ENCODE peak calls at places on chromosomes 2 and 18, in five cellular contexts. One of them, this sample, is unnamed.

GRCh38 chr2:96111257-96111640 is 5.1 kb downstream of the ADRA2B start:
- DNase-seq in mesendoderm: no peak
- DNase-seq in pancreas: no peak
- DNase-seq in lower lobe of right lung: no peak
- DNase-seq in neuronal stem cell: no peak
- DNase-seq in this sample: no peak

GRCh38 chr2:166410828-166411472 is 35.2 kb upstream of the SCN9A start:
- DNase-seq in mesendoderm: peak; percentile 22
- DNase-seq in pancreas: no peak
- DNase-seq in lower lobe of right lung: no peak
- DNase-seq in neuronal stem cell: no peak
- DNase-seq in this sample: no peak

GRCh38 chr2:230865324-230865765 is 603 bp downstream of the ITM2C start:
- DNase-seq in mesendoderm: peak; percentile 89
- DNase-seq in pancreas: no peak
- DNase-seq in lower lobe of right lung: no peak
- DNase-seq in neuronal stem cell: no peak
- DNase-seq in this sample: no peak

GRCh38 chr2:105455488-105455991 is 56.7 kb upstream of the FHL2 start:
- DNase-seq in mesendoderm: peak; percentile 45
- DNase-seq in pancreas: no peak
- DNase-seq in lower lobe of right lung: no peak
- DNase-seq in neuronal stem cell: no peak
- DNase-seq in this sample: no peak

GRCh38 chr18:58402247-58402646 is 226.6 kb downstream of the ALPK2 start:
- DNase-seq in mesendoderm: peak; percentile 37
- DNase-seq in pancreas: no peak
- DNase-seq in lower lobe of right lung: no peak
- DNase-seq in neuronal stem cell: no peak
- DNase-seq in this sample: no peak

GRCh38 chr2:74525717-74526648 is at the start of gene DQX1:
- DNase-seq in mesendoderm: peak; percentile 84
- DNase-seq in pancreas: no peak
- DNase-seq in lower lobe of right lung: no peak
- DNase-seq in neuronal stem cell: no peak
- DNase-seq in this sample: no peak

GRCh38 chr2:188734688-188735087 is 239.5 kb upstream of the COL3A1 start:
- DNase-seq in mesendoderm: peak; percentile 61
- DNase-seq in pancreas: no peak
- DNase-seq in lower lobe of right lung: no peak
- DNase-seq in neuronal stem cell: no peak
- DNase-seq in this sample: no peak

GRCh38 chr18:36532394-36532793 is 234.9 kb downstream of the FHOD3 start:
- DNase-seq in mesendoderm: no peak
- DNase-seq in pancreas: no peak
- DNase-seq in lower lobe of right lung: no peak
- DNase-seq in neuronal stem cell: no peak
- DNase-seq in this sample: no peak

GRCh38 chr2:207107551-207107950 is 58.2 kb downstream of the KLF7 start:
- DNase-seq in mesendoderm: no peak
- DNase-seq in pancreas: no peak
- DNase-seq in lower lobe of right lung: peak; percentile 55
- DNase-seq in neuronal stem cell: no peak
- DNase-seq in this sample: no peak

GRCh38 chr2:204364860-204365530 is 180.3 kb upstream of the PARD3B start:
- DNase-seq in mesendoderm: peak; percentile 55
- DNase-seq in pancreas: no peak
- DNase-seq in lower lobe of right lung: no peak
- DNase-seq in neuronal stem cell: no peak
- DNase-seq in this sample: no peak

GRCh38 chr2:101223814-101224231 is 28.9 kb upstream of the CNOT11 start:
- DNase-seq in mesendoderm: no peak
- DNase-seq in pancreas: no peak
- DNase-seq in lower lobe of right lung: no peak
- DNase-seq in neuronal stem cell: no peak
- DNase-seq in this sample: no peak

GRCh38 chr2:128293426-128293755 is 25.3 kb downstream of the HS6ST1 start:
- DNase-seq in mesendoderm: no peak
- DNase-seq in pancreas: peak; percentile 55
- DNase-seq in lower lobe of right lung: no peak
- DNase-seq in neuronal stem cell: no peak
- DNase-seq in this sample: no peak

GRCh38 chr2:70767699-70768584 is at the start of gene ADD2:
- DNase-seq in mesendoderm: peak; percentile 91
- DNase-seq in pancreas: peak; percentile 74
- DNase-seq in lower lobe of right lung: peak; percentile 43
- DNase-seq in neuronal stem cell: peak; percentile 70
- DNase-seq in this sample: peak; percentile 20

GRCh38 chr2:155250800-155251199 is 552.3 kb downstream of the KCNJ3 start:
- DNase-seq in mesendoderm: peak; percentile 70
- DNase-seq in pancreas: no peak
- DNase-seq in lower lobe of right lung: no peak
- DNase-seq in neuronal stem cell: peak; percentile 12
- DNase-seq in this sample: no peak

GRCh38 chr2:65300772-65301711 is 73.4 kb downstream of the ACTR2 start:
- DNase-seq in mesendoderm: peak; percentile 50
- DNase-seq in pancreas: no peak
- DNase-seq in lower lobe of right lung: peak; percentile 65
- DNase-seq in neuronal stem cell: no peak
- DNase-seq in this sample: peak; percentile 74

GRCh38 chr2:173446722-173447121 is 92.0 kb downstream of the CDCA7 start:
- DNase-seq in mesendoderm: no peak
- DNase-seq in pancreas: no peak
- DNase-seq in lower lobe of right lung: no peak
- DNase-seq in neuronal stem cell: no peak
- DNase-seq in this sample: no peak

GRCh38 chr2:138550172-138550571 is 48.6 kb downstream of the SPOPL start:
- DNase-seq in mesendoderm: no peak
- DNase-seq in pancreas: no peak
- DNase-seq in lower lobe of right lung: no peak
- DNase-seq in neuronal stem cell: no peak
- DNase-seq in this sample: no peak

GRCh38 chr18:55893948-55894347 is 306.0 kb upstream of the TCF4 start:
- DNase-seq in mesendoderm: no peak
- DNase-seq in pancreas: no peak
- DNase-seq in lower lobe of right lung: no peak
- DNase-seq in neuronal stem cell: no peak
- DNase-seq in this sample: no peak

GRCh38 chr2:234348081-234348480 is 148.8 kb downstream of the ARL4C start:
- DNase-seq in mesendoderm: no peak
- DNase-seq in pancreas: no peak
- DNase-seq in lower lobe of right lung: no peak
- DNase-seq in neuronal stem cell: no peak
- DNase-seq in this sample: no peak

GRCh38 chr18:6198585-6198984 is 216.1 kb downstream of the L3MBTL4 start:
- DNase-seq in mesendoderm: no peak
- DNase-seq in pancreas: no peak
- DNase-seq in lower lobe of right lung: no peak
- DNase-seq in neuronal stem cell: no peak
- DNase-seq in this sample: no peak

GRCh38 chr2:158973511-158973956 is 5.1 kb downstream of the TANC1 start:
- DNase-seq in mesendoderm: no peak
- DNase-seq in pancreas: no peak
- DNase-seq in lower lobe of right lung: no peak
- DNase-seq in neuronal stem cell: no peak
- DNase-seq in this sample: no peak

GRCh38 chr18:21109936-21110666 is 1.5 kb downstream of the ROCK1 start:
- DNase-seq in mesendoderm: no peak
- DNase-seq in pancreas: no peak
- DNase-seq in lower lobe of right lung: no peak
- DNase-seq in neuronal stem cell: no peak
- DNase-seq in this sample: no peak

GRCh38 chr18:8507881-8508280 is 101.4 kb upstream of the RAB12 start:
- DNase-seq in mesendoderm: no peak
- DNase-seq in pancreas: no peak
- DNase-seq in lower lobe of right lung: no peak
- DNase-seq in neuronal stem cell: no peak
- DNase-seq in this sample: no peak

GRCh38 chr2:168090366-168091019 is 156.9 kb downstream of the STK39 start:
- DNase-seq in mesendoderm: no peak
- DNase-seq in pancreas: no peak
- DNase-seq in lower lobe of right lung: no peak
- DNase-seq in neuronal stem cell: no peak
- DNase-seq in this sample: no peak

GRCh38 chr18:63832470-63832869 is 55.0 kb upstream of the SERPINB2 start:
- DNase-seq in mesendoderm: no peak
- DNase-seq in pancreas: no peak
- DNase-seq in lower lobe of right lung: no peak
- DNase-seq in neuronal stem cell: no peak
- DNase-seq in this sample: no peak

GRCh38 chr2:32735370-32735769 is 107.5 kb downstream of the TTC27 start:
- DNase-seq in mesendoderm: no peak
- DNase-seq in pancreas: no peak
- DNase-seq in lower lobe of right lung: no peak
- DNase-seq in neuronal stem cell: no peak
- DNase-seq in this sample: no peak

GRCh38 chr2:207477896-207478295 is 51.9 kb upstream of the CREB1 start:
- DNase-seq in mesendoderm: peak; percentile 76
- DNase-seq in pancreas: no peak
- DNase-seq in lower lobe of right lung: no peak
- DNase-seq in neuronal stem cell: no peak
- DNase-seq in this sample: no peak

GRCh38 chr2:239429473-239430350 is 28.9 kb upstream of the HDAC4 start:
- DNase-seq in mesendoderm: no peak
- DNase-seq in pancreas: no peak
- DNase-seq in lower lobe of right lung: no peak
- DNase-seq in neuronal stem cell: no peak
- DNase-seq in this sample: no peak

GRCh38 chr2:240130393-240131195 is 5.5 kb downstream of the COPS9 start:
- DNase-seq in mesendoderm: no peak
- DNase-seq in pancreas: peak; percentile 28
- DNase-seq in lower lobe of right lung: peak; percentile 37
- DNase-seq in neuronal stem cell: no peak
- DNase-seq in this sample: no peak

DNA sequence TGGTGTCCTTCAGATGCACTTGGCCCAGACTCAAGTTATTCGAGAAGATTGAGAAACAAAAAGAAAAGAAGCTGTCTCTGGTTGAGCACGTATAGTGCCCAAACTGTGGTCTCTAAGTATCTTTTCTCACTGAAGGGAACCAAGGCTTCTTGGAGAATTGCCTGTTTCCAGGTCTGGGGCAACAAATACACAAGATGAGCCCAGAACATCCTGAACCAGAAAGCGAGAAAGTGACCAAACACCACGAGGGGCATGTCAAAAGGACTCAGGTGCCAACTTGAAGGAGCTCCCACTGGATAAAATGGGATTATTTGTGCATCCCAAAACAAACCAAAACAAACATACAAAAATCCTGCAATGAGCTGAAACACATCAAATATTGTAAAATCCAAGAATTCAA is 13.6 kb upstream of the ATOH8 start:
- DNase-seq in mesendoderm: no peak
- DNase-seq in pancreas: no peak
- DNase-seq in lower lobe of right lung: no peak
- DNase-seq in neuronal stem cell: no peak
- DNase-seq in this sample: no peak
- H3K4me1 ChIP-seq in mesendoderm: no peaks in the 10 kb centered on the region
- H3K4me1 ChIP-seq in pancreas: peaks cover 19% of the 10 kb centered on the region
- H3K4me1 ChIP-seq in lower lobe of right lung: peaks cover 71% of the 10 kb centered on the region
- H3K4me1 ChIP-seq in neuronal stem cell: peaks cover 23% of the 10 kb centered on the region
- H3K4me1 ChIP-seq in this sample: peaks cover 36% of the 10 kb centered on the region

DNA sequence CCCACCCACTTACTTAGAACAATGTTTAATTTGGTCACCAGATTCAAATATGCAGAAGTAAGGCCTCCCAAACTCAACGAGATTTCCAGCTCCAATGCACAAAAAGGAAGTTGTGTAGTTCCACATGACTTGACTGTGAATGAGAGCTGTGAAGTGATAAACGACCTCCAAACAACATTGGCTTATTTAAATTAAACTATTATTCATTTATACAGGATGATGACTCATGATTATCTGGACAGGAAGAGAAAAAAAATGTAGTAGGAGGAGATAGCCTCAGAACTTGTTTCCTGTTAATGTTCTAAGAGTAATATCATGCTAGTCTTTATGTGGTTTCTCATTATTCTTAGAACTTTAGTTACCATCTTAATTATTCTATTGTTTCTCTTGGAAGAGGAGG is 237.3 kb downstream of the C1D start:
- DNase-seq in mesendoderm: no peak
- DNase-seq in pancreas: no peak
- DNase-seq in lower lobe of right lung: no peak
- DNase-seq in neuronal stem cell: no peak
- DNase-seq in this sample: no peak
- H3K4me3 ChIP-seq in mesendoderm: no peak overlapping the region
- H3K4me3 ChIP-seq in pancreas: peak overlapping the region; percentile 20
- H3K4me3 ChIP-seq in lower lobe of right lung: no peak overlapping the region
- H3K4me3 ChIP-seq in neuronal stem cell: no peak overlapping the region
- H3K4me3 ChIP-seq in this sample: no peak overlapping the region

GRCh38 chr2:39511786-39512433 is 74.8 kb upstream of the MAP4K3 start:
- DNase-seq in mesendoderm: no peak
- DNase-seq in pancreas: no peak
- DNase-seq in lower lobe of right lung: no peak
- DNase-seq in neuronal stem cell: peak; percentile 50
- DNase-seq in this sample: no peak

GRCh38 chr2:39512434-39512935 is 75.4 kb upstream of the MAP4K3 start:
- DNase-seq in mesendoderm: no peak
- DNase-seq in pancreas: no peak
- DNase-seq in lower lobe of right lung: no peak
- DNase-seq in neuronal stem cell: no peak
- DNase-seq in this sample: peak; percentile 18

GRCh38 chr2:39510087-39510486 is 73.0 kb upstream of the MAP4K3 start:
- DNase-seq in mesendoderm: no peak
- DNase-seq in pancreas: no peak
- DNase-seq in lower lobe of right lung: no peak
- DNase-seq in neuronal stem cell: no peak
- DNase-seq in this sample: no peak

GRCh38 chr2:39512941-39513340 is 75.9 kb upstream of the MAP4K3 start:
- DNase-seq in mesendoderm: no peak
- DNase-seq in pancreas: no peak
- DNase-seq in lower lobe of right lung: no peak
- DNase-seq in neuronal stem cell: no peak
- DNase-seq in this sample: no peak

DNA sequence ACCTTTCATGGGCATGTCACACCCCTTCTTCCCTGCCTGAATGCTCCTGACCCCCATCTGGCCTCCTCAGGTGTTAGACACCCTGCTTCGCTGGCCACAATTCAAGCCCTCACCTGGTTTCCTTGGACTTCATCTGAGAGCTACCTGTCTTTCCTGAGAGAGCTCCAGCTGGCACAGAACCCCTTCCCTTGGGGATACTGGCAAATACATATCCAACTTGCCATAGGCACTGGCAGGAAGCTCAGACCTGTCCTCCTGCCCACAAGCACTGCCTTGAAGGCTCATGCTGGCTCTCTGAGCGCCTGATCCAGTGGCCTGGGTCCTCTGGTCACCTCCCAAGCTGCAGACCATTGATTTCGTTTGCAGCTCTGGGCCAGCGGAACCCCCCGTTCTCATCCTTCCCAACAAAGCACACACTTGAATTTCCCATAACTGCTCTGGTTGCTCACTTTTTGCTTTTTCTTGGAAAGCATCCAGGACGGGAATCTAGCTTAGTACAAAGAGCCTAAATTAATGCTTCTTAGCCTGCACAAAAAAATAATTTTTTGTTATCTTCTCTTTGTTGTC is 74.2 kb upstream of the MAP4K3 start:
- DNase-seq in mesendoderm: no peak
- DNase-seq in pancreas: no peak
- DNase-seq in lower lobe of right lung: no peak
- DNase-seq in neuronal stem cell: no peak
- DNase-seq in this sample: no peak
- H3K4me1 ChIP-seq in mesendoderm: peaks cover 13% of the 10 kb centered on the region
- H3K4me1 ChIP-seq in pancreas: peaks cover under 1% of the 10 kb centered on the region
- H3K4me1 ChIP-seq in lower lobe of right lung: peaks cover 51% of the 10 kb centered on the region
- H3K4me1 ChIP-seq in neuronal stem cell: peaks cover 20% of the 10 kb centered on the region
- H3K4me1 ChIP-seq in this sample: peaks cover 22% of the 10 kb centered on the region

GRCh38 chr2:24721470-24721869 is 71.7 kb downstream of the PTRHD1 start:
- DNase-seq in mesendoderm: no peak
- DNase-seq in pancreas: no peak
- DNase-seq in lower lobe of right lung: no peak
- DNase-seq in neuronal stem cell: no peak
- DNase-seq in this sample: peak; percentile 84
- H3K4me3 ChIP-seq in mesendoderm: no peak overlapping the region
- H3K4me3 ChIP-seq in pancreas: no peak overlapping the region
- H3K4me3 ChIP-seq in lower lobe of right lung: no peak overlapping the region
- H3K4me3 ChIP-seq in neuronal stem cell: no peak overlapping the region
- H3K4me3 ChIP-seq in this sample: no peak overlapping the region

This sample was measured in right cardiac atrium.